ENCODE peak calls at places on chromosome 1, in eight cellular contexts. B, Y, Z, X, Q, J, T and M are unnamed samples.
A peak's percentile ranks its signal among the peaks of the same experiment; 100 is the strongest.

GRCh38 chr1:25018110-25018470 is 88.0 kb upstream of the RUNX3 start:
- DNase-seq in J (no peak), X (no peak), Q (no peak), T (no peak), B (no peak), Y (no peak), Z (no peak), M (no peak)

GRCh38 chr1:71118086-71118485 is 37.3 kb upstream of the ZRANB2 start:
- DNase-seq in Z (no peak), T (no peak), Y (no peak), X (no peak), Q (no peak), J (no peak), B (no peak), M (no peak)

GRCh38 chr1:58854576-58854975 is 70.7 kb upstream of the JUN start:
- DNase-seq in Y (no peak), X (no peak), Z (no peak), T (no peak), J (no peak), B (no peak), Q (no peak), M (no peak)

GRCh38 chr1:232140419-232141166 is 489.3 kb downstream of the SIPA1L2 start:
- DNase-seq in X (no peak), Y (no peak), J (no peak), Q (no peak), T (no peak), Z (no peak), B (no peak), M (no peak)

GRCh38 chr1:162612606-162613400 is 19.5 kb upstream of the DDR2 start:
- DNase-seq in T (no peak), Y (no peak), Z (no peak), B (no peak), Q (no peak), X (no peak), J (no peak), M (no peak)

GRCh38 chr1:54289061-54289938 is 89.3 kb downstream of the MRPL37 start:
- DNase-seq in J (no peak), T (no peak), Y (no peak), B (no peak), Q (no peak), Z (no peak), X (no peak), M (no peak)

GRCh38 chr1:197393105-197393504 is 125.1 kb downstream of the CRB1 start:
- DNase-seq in Z (no peak), Q (no peak), Y (no peak), T (peak; percentile 9), B (no peak), J (no peak), X (no peak), M (no peak)

GRCh38 chr1:62903522-62903921 is 119.6 kb downstream of the ATG4C start:
- DNase-seq in Y (no peak), X (no peak), T (no peak), Q (no peak), Z (no peak), J (no peak), B (no peak), M (no peak)

GRCh38 chr1:147095691-147096090 is 76.6 kb downstream of the PRKAB2 start:
- DNase-seq in B (no peak), Q (no peak), T (no peak), X (no peak), Z (no peak), Y (no peak), J (no peak), M (no peak)

GRCh38 chr1:82944192-82944591 is 1054.7 kb downstream of the TTLL7 start:
- DNase-seq in Z (no peak), Y (no peak), Q (no peak), B (no peak), T (peak; percentile 39), J (no peak), X (no peak), M (no peak)

GRCh38 chr1:24901791-24902470 is 28.1 kb downstream of the RUNX3 start:
- DNase-seq in B (no peak), Q (no peak), J (peak; percentile 59), Y (no peak), Z (no peak), T (no peak), X (peak; percentile 8), M (no peak)

GRCh38 chr1:222784916-222785315 is 29.9 kb upstream of the DISP1 start:
- DNase-seq in J (no peak), Y (no peak), X (no peak), Q (no peak), B (no peak), Z (no peak), T (no peak), M (no peak)

GRCh38 chr1:236313412-236313811 is 31.7 kb upstream of the ERO1B start:
- DNase-seq in B (no peak), Q (no peak), Z (no peak), Y (no peak), T (no peak), J (no peak), X (no peak), M (no peak)

GRCh38 chr1:80250573-80251168 is 1244.1 kb upstream of the ADGRL4 start:
- DNase-seq in B (no peak), X (no peak), J (no peak), Z (no peak), Y (no peak), Q (no peak), T (no peak), M (no peak)

GRCh38 chr1:222794656-222795474 is 20.0 kb upstream of the DISP1 start:
- DNase-seq in Z (no peak), Y (no peak), J (no peak), Q (no peak), T (peak; percentile 40), X (no peak), B (no peak), M (no peak)

GRCh38 chr1:3042481-3042880 is 21.2 kb downstream of the ACTRT2 start:
- DNase-seq in T (no peak), Q (no peak), Y (no peak), J (no peak), B (no peak), X (no peak), Z (no peak), M (no peak)